ENCODE peak calls at places on chromosomes 2 and 18, in eight cellular contexts. G is mammary epithelial cell, U is astrocyte, N is HCT116, A is fibroblast of lung, M is neural progenitor cell, F is GM23248, C is PC-3. V is an unnamed sample. For H3K9me3 and H3K4me1, the result is how much of the 10 kb centered on the place peaks cover.

GRCh38 chr2:226183550-226183949 is 616.1 kb downstream of the IRS1 start:
- DNase-seq in C (no peak), G (no peak), A (no peak), U (no peak), M (no peak), N (no peak), F (no peak), V (no peak)

GRCh38 chr2:64327510-64328414 is 126.2 kb upstream of the LGALSL start:
- DNase-seq in F (peak), G (no peak), C (peak), N (no peak), U (peak), A (peak), M (peak), V (peak)

GRCh38 chr2:233068762-233069418 is 8.7 kb downstream of the INPP5D start:
- DNase-seq in N (no peak), F (no peak), C (no peak), U (no peak), A (no peak), M (no peak), G (no peak), V (no peak)

GRCh38 chr2:20622731-20623130 is 28.2 kb downstream of the HS1BP3 start:
- DNase-seq in U (no peak), N (no peak), G (no peak), F (no peak), A (no peak), M (no peak), C (no peak), V (peak)

GRCh38 chr2:58762176-58762781 is 521.2 kb upstream of the FANCL start:
- DNase-seq in U (peak), G (peak), C (peak), A (peak), F (peak), N (peak), M (peak), V (peak)

GRCh38 chr2:233295891-233296290 is 11.7 kb upstream of the SAG start:
- DNase-seq in N (no peak), U (no peak), F (no peak), A (no peak), C (no peak), M (no peak), G (no peak), V (no peak)

GRCh38 chr18:30970201-30970816 is 72.2 kb downstream of the DSC3 start:
- DNase-seq in C (peak), A (peak), N (peak), F (peak), U (peak), M (peak), G (peak), V (peak)

GRCh38 chr2:120949027-120949956 is 213.6 kb downstream of the GLI2 start:
- DNase-seq in U (no peak), M (no peak), G (no peak), C (peak), N (no peak), F (peak), A (no peak), V (no peak)

GRCh38 chr2:240248981-240249422 is 108.5 kb upstream of the OTOS start:
- DNase-seq in A (no peak), F (no peak), C (no peak), M (no peak), U (no peak), N (no peak), G (no peak), V (no peak)

GRCh38 chr18:33606621-33607020 is 28.6 kb downstream of the ASXL3 start:
- DNase-seq in G (no peak), N (no peak), A (no peak), M (peak), U (no peak), C (no peak), F (no peak), V (peak)

GRCh38 chr2:130966149-130967019 is 126.9 kb downstream of the FAM168B start:
- DNase-seq in G (no peak), M (peak), N (no peak), F (no peak), U (no peak), C (no peak), A (no peak), V (no peak)

DNA sequence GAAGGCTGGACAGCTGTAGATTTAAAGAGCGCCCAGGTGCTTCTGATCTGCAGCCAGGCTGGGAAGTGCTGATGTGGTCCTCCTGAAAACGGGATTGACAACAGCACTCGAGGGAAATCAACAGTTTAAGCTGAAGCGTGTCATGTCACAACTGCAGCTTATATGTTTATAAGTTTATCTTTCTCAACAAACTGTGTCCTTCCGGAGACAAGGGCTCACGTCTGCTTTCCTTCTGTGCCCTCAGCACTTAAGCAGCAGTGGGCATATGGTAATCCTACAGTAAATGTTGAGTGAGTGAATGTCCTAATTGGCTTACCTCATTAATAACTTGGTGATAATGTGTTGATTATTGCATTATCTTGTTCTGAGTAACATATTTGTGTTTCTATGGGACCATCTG is 671.7 kb upstream of the SOX11 start:
- DNase-seq in N (no peak), M (no peak), A (no peak), G (no peak), C (no peak), U (no peak), F (no peak), V (peak)
- H3K9me3 ChIP-seq in N (under half), M (under half), A (under half), G (under half), C (under half), U (under half), F (under half), V (under half)

GRCh38 chr18:369224-370010 is 101.6 kb upstream of the THOC1 start:
- DNase-seq in G (no peak), N (no peak), F (peak), C (no peak), A (no peak), U (peak), M (no peak), V (no peak)

GRCh38 chr18:365651-366050 is 97.8 kb upstream of the THOC1 start:
- DNase-seq in C (no peak), F (no peak), M (no peak), N (no peak), G (no peak), U (no peak), A (no peak), V (no peak)

GRCh38 chr18:363327-364115 is 95.7 kb upstream of the THOC1 start:
- DNase-seq in M (no peak), N (no peak), A (peak), G (no peak), C (peak), F (peak), U (peak), V (peak)

GRCh38 chr18:364221-364620 is 96.4 kb upstream of the THOC1 start:
- DNase-seq in N (no peak), A (peak), U (peak), G (no peak), C (no peak), F (peak), M (no peak), V (peak)

GRCh38 chr18:366466-367053 is 98.7 kb upstream of the THOC1 start:
- DNase-seq in F (no peak), U (no peak), N (no peak), G (no peak), M (peak), C (no peak), A (no peak), V (no peak)
- H3K4me1 ChIP-seq in F (under half), U (under half), N (under half), G (under half), M (under half), C (under half), A (under half), V (under half)

GRCh38 chr2:38499921-38500634 is 102.7 kb downstream of the HNRNPLL start:
- DNase-seq in F (peak), M (peak), G (no peak), A (no peak), N (no peak), C (no peak), U (no peak), V (no peak)

GRCh38 chr2:38502107-38502506 is 100.6 kb downstream of the HNRNPLL start:
- DNase-seq in M (no peak), F (no peak), A (no peak), U (no peak), G (no peak), C (no peak), N (no peak), V (no peak)

GRCh38 chr2:38507712-38508111 is 95.0 kb downstream of the HNRNPLL start:
- DNase-seq in F (no peak), A (no peak), G (no peak), U (no peak), C (no peak), M (no peak), N (no peak), V (no peak)

GRCh38 chr2:38505779-38506178 is 96.9 kb downstream of the HNRNPLL start:
- DNase-seq in A (no peak), U (peak), N (no peak), C (peak), F (peak), M (no peak), G (peak), V (peak)

DNA sequence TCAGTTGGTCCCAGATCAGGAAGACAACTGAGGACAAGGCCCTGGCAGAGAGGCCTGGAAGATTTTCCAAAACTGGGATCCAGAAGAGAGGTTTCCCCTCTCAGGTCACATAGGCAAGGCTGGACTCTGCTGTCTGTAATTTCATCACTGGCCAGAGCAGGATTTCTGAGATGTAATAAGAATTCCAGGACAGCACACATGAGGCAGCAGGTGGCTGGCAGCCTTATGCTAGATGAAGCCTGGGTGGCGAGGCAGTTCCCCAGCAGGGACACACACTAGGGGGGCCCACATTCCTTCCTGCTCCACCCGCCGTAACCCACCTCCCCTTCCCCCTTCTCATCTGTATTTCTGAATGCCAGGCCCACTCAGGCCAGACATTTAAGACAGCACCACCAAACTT is 98.6 kb downstream of the HNRNPLL start:
- DNase-seq in F (no peak), U (no peak), A (no peak), C (no peak), N (no peak), M (no peak), G (no peak), V (no peak)
- TF ChIP-seq EZH2 in F (no peak), U (no peak), A (no peak), C (no peak), N (no peak), M (no peak), G (no peak), V (no peak)

GRCh38 chr2:62207480-62207879 is 11.6 kb downstream of the B3GNT2 start:
- DNase-seq in G (no peak), N (no peak), M (peak), F (no peak), A (no peak), U (no peak), C (no peak), V (no peak)
- H3K9me3 ChIP-seq in G (under half), N (under half), M (under half), F (under half), A (under half), U (under half), C (under half), V (under half)

V was measured in A673.